ENCODE peak calls at places on chromosomes 3 and 15, in four cellular contexts. X is fibroblast of the conjunctiva, L is M059J, C is GM04504. H is an unnamed sample.

GRCh38 chr3:122189357-122189756 is 5.9 kb downstream of the CASR start:
- DNase-seq in X (no peak), L (no peak), C (no peak), H (no peak)

GRCh38 chr3:32392530-32393302 is 1.1 kb downstream of the CMTM7 start:
- DNase-seq in X (peak), L (peak), C (peak), H (peak)

GRCh38 chr3:69494091-69494659 is 108.3 kb upstream of the FRMD4B start:
- DNase-seq in X (no peak), L (no peak), C (no peak), H (no peak)

GRCh38 chr3:100210777-100211145 is 50.0 kb upstream of the TBC1D23 start:
- DNase-seq in X (peak), L (peak), C (peak), H (peak)

GRCh38 chr15:79615754-79616153 is 183.6 kb downstream of the MINAR1 start:
- DNase-seq in X (no peak), L (peak), C (no peak), H (no peak)

GRCh38 chr15:57165992-57166391 is 210.3 kb upstream of the CGNL1 start:
- DNase-seq in X (no peak), L (peak), C (no peak), H (no peak)

GRCh38 chr3:58416191-58416590 is 17.4 kb downstream of the PDHB start:
- DNase-seq in X (no peak), L (no peak), C (no peak), H (peak)

GRCh38 chr15:95025924-95026728 is 794.8 kb downstream of the MCTP2 start:
- DNase-seq in X (peak), L (peak), C (peak), H (peak)

GRCh38 chr3:185920168-185920567 is 17.6 kb downstream of the TRA2B start:
- DNase-seq in X (no peak), L (no peak), C (no peak), H (no peak)